ENCODE peak calls at places on chromosomes 7 and 10, in five cellular contexts. Q is osteocyte; L is kidney epithelial cell; G is activated naive CD4-positive, alpha-beta T cell; E is HEK293T. H is an unnamed sample.

GRCh38 chr7:112162161-112163020 is 43.8 kb downstream of the DOCK4 start:
- DNase-seq in G (no peak), Q (peak), L (peak), E (peak), H (no peak)

GRCh38 chr10:11573497-11573896 is 38.0 kb downstream of the USP6NL start:
- DNase-seq in Q (no peak), G (no peak), E (no peak), L (no peak), H (no peak)

GRCh38 chr7:82443801-82444219 is 233 bp upstream of the CACNA2D1 start:
- DNase-seq in G (no peak), L (peak), Q (peak), E (peak), H (no peak)

GRCh38 chr10:116836902-116837513 is 12.3 kb upstream of the ENO4 start:
- DNase-seq in L (no peak), G (no peak), Q (no peak), E (no peak), H (no peak)

GRCh38 chr10:78255796-78256638 is 222.4 kb downstream of the RPS24 start:
- DNase-seq in E (no peak), L (peak), Q (no peak), G (no peak), H (no peak)

GRCh38 chr7:132394283-132395003 is 181.8 kb downstream of the PLXNA4 start:
- DNase-seq in E (no peak), G (no peak), Q (no peak), L (no peak), H (peak)

GRCh38 chr10:123906884-123907652 is 15.5 kb upstream of the CPXM2 start:
- DNase-seq in Q (no peak), L (no peak), G (no peak), E (no peak), H (no peak)

GRCh38 chr7:141073173-141073640 is 657 bp upstream of the TMEM178B start:
- DNase-seq in Q (peak), G (no peak), L (no peak), E (peak), H (no peak)

GRCh38 chr10:103441206-103441605 is 11.0 kb downstream of the CALHM2 start:
- DNase-seq in L (no peak), E (no peak), G (no peak), Q (no peak), H (no peak)

GRCh38 chr10:102431452-102432124 is 786 bp downstream of the CUEDC2 start:
- DNase-seq in G (no peak), L (no peak), Q (no peak), E (no peak), H (no peak)

GRCh38 chr10:85400981-85401695 is 965.5 kb downstream of the GRID1 start:
- DNase-seq in G (no peak), L (no peak), E (no peak), Q (no peak), H (no peak)

GRCh38 chr10:79399242-79399831 is 46.1 kb downstream of the ZCCHC24 start:
- DNase-seq in Q (peak), G (no peak), L (peak), E (peak), H (no peak)

GRCh38 chr7:35003679-35004278 is 33.5 kb downstream of the DPY19L1 start:
- DNase-seq in L (peak), G (no peak), E (no peak), Q (no peak), H (no peak)

GRCh38 chr7:74332373-74333176 is 43.4 kb downstream of the CLIP2 start:
- DNase-seq in L (no peak), E (no peak), G (no peak), Q (no peak), H (no peak)

GRCh38 chr10:49009231-49009979 is 69.8 kb upstream of the LRRC18 start:
- DNase-seq in L (no peak), E (no peak), Q (peak), G (no peak), H (no peak)

GRCh38 chr10:100341953-100342626 is 4.9 kb upstream of the SCD start:
- DNase-seq in L (no peak), E (peak), Q (no peak), G (no peak), H (no peak)

GRCh38 chr10:82826132-82826531 is 951.1 kb downstream of the NRG3 start:
- DNase-seq in Q (no peak), G (no peak), L (no peak), E (no peak), H (no peak)

GRCh38 chr10:14567421-14567820 is 207.3 kb downstream of the FAM107B start:
- DNase-seq in G (no peak), L (no peak), Q (no peak), E (no peak), H (no peak)

GRCh38 chr10:84227810-84228209 is 2.5 kb upstream of the LRIT2 start:
- DNase-seq in Q (no peak), L (no peak), E (no peak), G (no peak), H (no peak)

GRCh38 chr10:84395581-84395980 is 67.2 kb downstream of the CCSER2 start:
- DNase-seq in E (no peak), G (no peak), Q (no peak), L (no peak), H (no peak)

GRCh38 chr7:149790146-149790548 is 16.8 kb upstream of the ZNF467 start:
- DNase-seq in G (no peak), L (no peak), Q (no peak), E (peak), H (no peak)

GRCh38 chr10:36559990-36560389 is 565.4 kb upstream of the ANKRD30A start:
- DNase-seq in E (no peak), G (no peak), Q (no peak), L (no peak), H (no peak)

GRCh38 chr10:96968682-96969423 is 136.8 kb downstream of the LCOR start:
- DNase-seq in L (no peak), G (no peak), Q (no peak), E (no peak), H (no peak)

GRCh38 chr10:104245066-104245632 is 9.5 kb upstream of the GSTO1 start:
- DNase-seq in L (no peak), Q (no peak), E (no peak), G (no peak), H (no peak)

H was measured in stimulated activated CD8-positive, alpha-beta memory T cell treated with anti-CD3 and anti-CD28 coated beads, Interleukin-12 subunit alpha, Interleukin-12 subunit beta, amount 100 ng/mL, for 1 hour.